ENCODE peak calls at places on chromosomes 11 and 22, in five cellular contexts. M is lower lobe of right lung, W is spleen, R is epithelial cell of esophagus, V is cardiac fibroblast. Y is an unnamed sample.

GRCh38 chr11:72553748-72554147 is 119.4 kb upstream of the CLPB start:
- DNase-seq in M (no peak), W (no peak), R (no peak), V (no peak), Y (no peak)

GRCh38 chr11:35549787-35550186 is 24.4 kb upstream of the PAMR1 start:
- DNase-seq in W (no peak), V (peak; percentile 97), R (peak; percentile 91), M (peak; percentile 51), Y (no peak)

GRCh38 chr11:92505689-92506088 is 281.1 kb downstream of the FAT3 start:
- DNase-seq in M (no peak), R (peak; percentile 15), V (no peak), W (no peak), Y (no peak)

GRCh38 chr11:86672007-86672621 is at the start of gene ME3:
- DNase-seq in M (peak; percentile 87), V (peak; percentile 58), R (peak; percentile 35), W (peak; percentile 87), Y (peak; percentile 95)

GRCh38 chr11:62008177-62008576 is 40.7 kb upstream of the FTH1 start:
- DNase-seq in M (no peak), W (no peak), V (no peak), R (no peak), Y (no peak)

GRCh38 chr11:125141686-125142535 is 22.6 kb upstream of the PKNOX2 start:
- DNase-seq in V (peak; percentile 46), W (peak; percentile 87), R (peak; percentile 31), M (peak; percentile 65), Y (peak; percentile 34)

GRCh38 chr11:102926517-102926916 is 29.0 kb downstream of the MMP13 start:
- DNase-seq in R (no peak), M (no peak), V (no peak), W (no peak), Y (no peak)

GRCh38 chr22:40033586-40034380 is 39.0 kb downstream of the FAM83F start:
- DNase-seq in R (no peak), V (no peak), W (peak; percentile 54), M (no peak), Y (no peak)

GRCh38 chr11:61815790-61816735 is 740 bp downstream of the FADS1 start:
- DNase-seq in W (peak; percentile 87), R (peak; percentile 80), V (peak; percentile 83), M (peak; percentile 79), Y (peak; percentile 91)

GRCh38 chr11:26909429-26910009 is 84.4 kb upstream of the FIBIN start:
- DNase-seq in V (no peak), M (no peak), W (no peak), R (no peak), Y (no peak)

GRCh38 chr11:26901162-26901561 is 92.8 kb upstream of the FIBIN start:
- DNase-seq in M (no peak), W (no peak), R (no peak), V (peak; percentile 16), Y (no peak)

GRCh38 chr11:26905368-26905767 is 88.5 kb upstream of the FIBIN start:
- DNase-seq in M (no peak), W (no peak), V (peak; percentile 55), R (peak; percentile 44), Y (no peak)

GRCh38 chr11:26904801-26905200 is 89.1 kb upstream of the FIBIN start:
- DNase-seq in W (no peak), M (no peak), V (no peak), R (no peak), Y (no peak)

DNA sequence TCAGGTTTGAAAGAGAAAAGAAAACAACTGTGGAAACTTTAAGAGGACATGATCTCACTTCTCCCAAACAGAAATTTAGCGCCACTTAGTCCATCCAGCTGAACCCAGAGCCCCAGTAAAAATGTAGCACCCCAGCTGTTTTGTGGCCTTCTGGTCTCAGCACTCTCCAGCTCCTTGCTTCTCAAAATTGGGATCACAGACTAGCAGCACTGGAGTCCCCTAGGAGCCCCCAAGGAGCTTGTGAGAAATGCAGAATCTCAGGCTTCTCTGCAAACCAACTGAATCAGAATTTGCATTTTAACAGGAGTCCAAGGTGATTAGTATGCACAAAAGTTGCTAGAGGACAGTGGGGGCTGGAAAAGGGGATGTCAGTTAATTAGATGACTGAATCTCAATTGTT is 89.8 kb upstream of the FIBIN start:
- DNase-seq in R (no peak), V (no peak), W (no peak), M (no peak), Y (no peak)
- H3K4me3 ChIP-seq in R (no peak overlapping the region), V (no peak overlapping the region), W (no peak overlapping the region), M (no peak overlapping the region), Y (no peak overlapping the region)

DNA sequence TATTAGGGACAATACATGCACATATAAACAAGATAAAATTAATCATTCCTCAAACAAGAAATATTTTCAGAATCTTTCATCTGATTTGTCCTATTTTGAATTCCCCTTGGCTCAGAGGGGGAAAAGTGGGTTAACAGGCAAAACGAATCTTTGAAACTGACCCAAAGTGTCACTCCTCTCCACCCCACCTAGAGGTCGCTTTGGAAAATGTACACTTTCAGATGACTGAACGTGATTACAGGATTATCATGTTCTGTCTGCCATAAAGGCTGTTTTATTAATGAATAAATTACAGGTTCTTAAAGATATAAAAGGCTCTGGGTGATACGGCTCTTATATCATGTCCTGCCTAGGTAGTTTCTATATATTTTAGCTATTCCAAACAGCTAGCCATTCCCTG is 1735.0 kb downstream of the LRRC4C start:
- DNase-seq in V (no peak), M (no peak), W (no peak), R (no peak), Y (no peak)
- TF ChIP-seq CTCF in V (no peak), M (no peak), W (no peak), R (no peak), Y (no peak)

GRCh38 chr22:50184004-50184461 is 1.7 kb upstream of the TRABD start:
- DNase-seq in V (peak; percentile 66), W (peak; percentile 89), R (peak; percentile 30), M (peak; percentile 91), Y (peak; percentile 92)
- H3K4me3 ChIP-seq in V (no peak overlapping the region), W (peak overlapping the region; percentile 73), R (no peak overlapping the region), M (peak overlapping the region; percentile 61), Y (no peak overlapping the region)

DNA sequence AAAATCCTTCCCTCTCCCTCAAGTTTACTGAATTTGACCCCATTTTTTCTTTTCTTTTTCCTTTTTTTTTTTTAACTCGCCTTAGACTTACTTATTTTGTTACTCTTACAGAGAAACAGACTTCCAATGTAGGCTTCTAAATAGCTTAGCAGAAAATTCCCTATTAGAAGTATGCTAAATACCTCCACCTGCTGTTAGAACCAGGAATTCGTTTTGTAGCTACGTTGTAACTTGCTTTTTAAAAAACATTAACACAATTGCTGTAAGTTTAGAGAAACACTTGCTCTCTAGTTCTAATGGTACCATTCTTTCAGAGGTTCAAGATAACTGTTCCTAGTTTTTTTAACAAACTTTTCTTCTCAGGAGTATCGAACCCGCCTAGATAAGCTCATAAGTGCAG is 324.2 kb downstream of the DCDC1 start:
- DNase-seq in R (peak; percentile 9), V (peak; percentile 37), W (no peak), M (no peak), Y (no peak)
- TF ChIP-seq CTCF in R (no peak), V (peak; percentile 32), W (no peak), M (no peak), Y (no peak)

DNA sequence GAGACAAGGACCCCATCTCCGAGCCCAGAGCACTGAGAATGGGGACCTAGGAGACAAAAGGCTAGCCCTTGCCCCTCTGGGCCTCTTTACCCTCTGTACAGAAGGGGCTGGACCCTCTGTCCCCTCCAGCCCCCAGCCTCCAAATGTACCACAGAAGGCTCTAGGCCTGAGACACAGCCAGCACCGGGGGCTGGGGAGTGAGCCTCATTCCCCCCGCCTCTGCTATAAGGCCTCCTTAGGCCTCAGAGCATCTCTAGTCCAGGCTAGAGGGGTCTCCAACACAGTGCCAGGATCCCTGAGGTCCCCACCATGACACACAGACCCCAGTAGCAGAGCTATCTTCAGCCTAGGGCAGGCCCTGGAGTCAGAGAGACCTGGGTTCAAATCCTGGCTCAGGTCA is 4.8 kb downstream of the SMTN start:
- DNase-seq in V (no peak), M (no peak), W (no peak), R (no peak), Y (no peak)
- H3K4me3 ChIP-seq in V (peak overlapping the region; percentile 75), M (peak overlapping the region; percentile 96), W (peak overlapping the region; percentile 74), R (no peak overlapping the region), Y (peak overlapping the region; percentile 93)

DNA sequence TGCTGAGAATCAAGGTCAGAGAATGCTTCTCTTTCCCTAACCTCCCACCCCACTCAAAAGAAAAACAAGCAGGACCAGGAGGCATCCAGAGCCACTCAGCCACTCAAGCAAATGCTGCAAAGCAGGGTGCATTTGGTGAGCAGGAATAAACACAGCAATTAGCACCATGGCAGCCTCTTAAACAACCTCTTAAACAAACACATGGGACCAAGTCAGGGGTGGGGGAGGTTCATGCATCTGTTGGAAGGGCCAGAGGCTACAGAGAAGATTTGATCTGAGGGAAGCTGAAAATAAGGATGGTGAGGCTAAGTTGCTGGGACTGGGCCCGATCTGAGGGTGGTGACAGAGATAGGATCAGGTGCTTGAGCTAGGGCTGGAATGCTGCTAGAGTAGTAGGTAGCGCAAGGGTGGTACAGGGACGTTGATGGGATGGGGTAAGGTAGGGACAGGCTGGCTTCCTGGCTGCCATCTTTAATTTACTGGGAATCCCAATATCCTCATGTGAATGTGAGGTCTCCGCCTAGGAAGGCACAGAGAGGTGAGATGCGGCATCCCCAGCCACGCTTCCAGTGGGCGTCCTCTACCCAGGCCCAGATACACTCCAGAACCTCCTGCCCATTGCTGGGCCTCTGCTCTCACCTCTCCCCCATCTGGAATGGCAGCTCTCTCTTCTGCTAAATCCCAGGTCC is 26.6 kb upstream of the LMO1 start:
- DNase-seq in W (peak; percentile 53), M (no peak), R (no peak), V (no peak), Y (no peak)
- TF ChIP-seq CTCF in W (no peak), M (no peak), R (no peak), V (no peak), Y (no peak)